ENCODE peak calls at places on chromosomes 1 and 21, in five cellular contexts. I, X, O, P and D are unnamed samples. For H3K9me3, the result is how much of the 10 kb centered on the place peaks cover.

GRCh38 chr1:7420098-7420445 is 351.0 kb upstream of the VAMP3 start:
- DNase-seq in I (peak), X (peak), O (peak), P (peak), D (no peak)

GRCh38 chr1:24317081-24317480 is 2.1 kb upstream of the GRHL3 start:
- DNase-seq in I (no peak), X (no peak), O (no peak), P (no peak), D (no peak)

GRCh38 chr1:226097866-226098625 is 35.5 kb downstream of the H3-3A start:
- DNase-seq in I (no peak), X (no peak), O (no peak), P (no peak), D (no peak)

GRCh38 chr21:26769613-26770188 is 75.5 kb downstream of the ADAMTS1 start:
- DNase-seq in I (no peak), X (no peak), O (no peak), P (no peak), D (no peak)

GRCh38 chr21:33655591-33656221 is 13.4 kb downstream of the ITSN1 start:
- DNase-seq in I (no peak), X (no peak), O (no peak), P (peak), D (no peak)

GRCh38 chr1:34928066-34928864 is 1.2 kb downstream of the DLGAP3 start:
- DNase-seq in I (no peak), X (no peak), O (no peak), P (no peak), D (no peak)

GRCh38 chr1:200180821-200181220 is 153.3 kb downstream of the NR5A2 start:
- DNase-seq in I (peak), X (no peak), O (no peak), P (no peak), D (no peak)

GRCh38 chr1:39337067-39337466 is 132.6 kb downstream of the MACF1 start:
- DNase-seq in I (no peak), X (no peak), O (no peak), P (no peak), D (no peak)

GRCh38 chr1:61070054-61070453 is 12.3 kb upstream of the NFIA start:
- DNase-seq in I (no peak), X (no peak), O (no peak), P (no peak), D (no peak)

GRCh38 chr1:94887603-94888171 is 39.2 kb downstream of the CNN3 start:
- DNase-seq in I (no peak), X (no peak), O (no peak), P (no peak), D (no peak)

GRCh38 chr1:85628791-85629531 is 48.4 kb downstream of the CCN1 start:
- DNase-seq in I (peak), X (peak), O (no peak), P (peak), D (no peak)

GRCh38 chr1:205373022-205373421 is 16.3 kb upstream of the KLHDC8A start:
- DNase-seq in I (no peak), X (no peak), O (no peak), P (no peak), D (no peak)

GRCh38 chr1:230808268-230808872 is 60.0 kb downstream of the C1orf198 start:
- DNase-seq in I (no peak), X (no peak), O (no peak), P (no peak), D (no peak)

GRCh38 chr1:219031821-219032220 is 141.9 kb upstream of the LYPLAL1 start:
- DNase-seq in I (no peak), X (no peak), O (no peak), P (no peak), D (no peak)

GRCh38 chr1:88985033-88985432 is 7.4 kb downstream of the KYAT3 start:
- DNase-seq in I (no peak), X (no peak), O (peak), P (peak), D (no peak)

GRCh38 chr1:234681990-234682389 is 72.0 kb upstream of the IRF2BP2 start:
- DNase-seq in I (no peak), X (no peak), O (no peak), P (no peak), D (no peak)

GRCh38 chr1:79497193-79497773 is 490.8 kb upstream of the ADGRL4 start:
- DNase-seq in I (no peak), X (no peak), O (no peak), P (no peak), D (no peak)

GRCh38 chr21:44058981-44059380 is 46.9 kb downstream of the TRAPPC10 start:
- DNase-seq in I (no peak), X (no peak), O (no peak), P (no peak), D (no peak)

GRCh38 chr21:44058652-44058964 is 46.5 kb downstream of the TRAPPC10 start:
- DNase-seq in I (no peak), X (no peak), O (no peak), P (no peak), D (no peak)

GRCh38 chr21:44057055-44057454 is 44.9 kb downstream of the TRAPPC10 start:
- DNase-seq in I (no peak), X (no peak), O (no peak), P (no peak), D (no peak)

GRCh38 chr21:44059710-44060109 is 47.5 kb upstream of the PWP2 start:
- DNase-seq in I (no peak), X (no peak), O (no peak), P (peak), D (no peak)

GRCh38 chr21:44057960-44058651 is 46.0 kb downstream of the TRAPPC10 start:
- DNase-seq in I (no peak), X (no peak), O (no peak), P (peak), D (no peak)
- TF ChIP-seq POLR2A in I (no peak), X (no peak), O (no peak), P (no peak), D (no peak)

GRCh38 chr1:232754930-232755329 is 50.3 kb upstream of the MAP10 start:
- DNase-seq in I (no peak), X (no peak), O (no peak), P (no peak), D (no peak)
- H3K9me3 ChIP-seq in I (under half), X (under half), O (under half), P (under half), D (under half)

GRCh38 chr1:2188336-2188735 is 6.2 kb downstream of the FAAP20 start:
- DNase-seq in I (no peak), X (no peak), O (no peak), P (no peak), D (no peak)

GRCh38 chr1:2187619-2188018 is 7.0 kb downstream of the FAAP20 start:
- DNase-seq in I (no peak), X (no peak), O (no peak), P (no peak), D (no peak)

GRCh38 chr1:2189459-2190425 is 4.8 kb downstream of the FAAP20 start:
- DNase-seq in I (peak), X (peak), O (peak), P (peak), D (peak)

GRCh38 chr1:2192031-2192995 is 2.3 kb downstream of the FAAP20 start:
- DNase-seq in I (no peak), X (no peak), O (peak), P (peak), D (no peak)

DNA sequence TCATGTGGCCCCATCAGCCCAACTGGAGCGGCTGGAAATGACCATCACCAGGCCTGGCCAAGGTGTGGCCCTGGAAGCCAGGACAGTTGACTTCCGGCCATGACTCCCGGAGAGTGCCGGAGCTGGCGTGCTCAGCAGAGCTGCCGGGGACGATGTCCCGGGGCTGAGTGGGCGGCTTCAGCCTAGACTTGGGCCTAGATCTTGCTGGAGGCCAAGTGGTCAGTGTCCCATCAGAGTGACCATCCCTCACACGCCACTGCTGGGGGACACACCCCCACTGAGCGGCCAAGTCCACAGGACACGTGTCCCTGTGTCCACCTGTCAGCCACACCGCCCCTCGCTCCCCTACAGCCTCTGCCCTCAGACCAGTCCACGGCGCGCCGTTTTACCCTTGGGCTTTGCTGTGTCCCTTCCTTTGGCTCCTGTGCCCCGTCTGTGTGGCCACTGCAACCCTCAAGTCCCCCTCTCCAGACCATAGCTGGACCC is 4.0 kb downstream of the FAAP20 start:
- DNase-seq in I (no peak), X (no peak), O (no peak), P (no peak), D (no peak)
- H3K4me3 ChIP-seq in I (peak), X (peak), O (peak), P (no peak), D (peak)

GRCh38 chr1:98991127-98992003 is 13.3 kb downstream of the PLPPR5 start:
- DNase-seq in I (no peak), X (no peak), O (no peak), P (no peak), D (no peak)
- TF ChIP-seq POLR2A in I (no peak), X (no peak), O (no peak), P (no peak), D (no peak)

GRCh38 chr1:71088645-71089287 is 7.9 kb upstream of the ZRANB2 start:
- DNase-seq in I (no peak), X (no peak), O (no peak), P (no peak), D (no peak)
- H3K9me3 ChIP-seq in I (under half), X (under half), O (under half), P (under half), D (under half)

DNA sequence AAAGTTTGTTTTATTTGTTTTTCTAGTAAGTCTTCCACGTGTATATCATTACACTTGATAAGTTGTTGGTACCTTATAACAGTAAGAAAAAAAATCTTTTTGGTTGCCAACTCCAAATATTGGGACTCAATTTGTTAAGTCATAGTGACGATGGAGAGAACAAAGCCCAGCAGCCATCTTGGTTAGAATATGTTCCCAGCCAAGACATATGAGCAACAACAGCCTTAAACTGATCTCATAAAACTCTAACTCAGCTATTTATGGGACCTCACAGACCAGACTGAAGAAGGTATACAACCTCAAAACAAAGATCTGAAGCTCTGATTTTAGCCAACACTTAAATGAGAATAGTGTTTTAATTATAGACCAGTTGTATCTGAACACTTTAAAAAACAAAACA is 281.3 kb downstream of the VAV3 start:
- DNase-seq in I (no peak), X (no peak), O (no peak), P (no peak), D (no peak)
- H3K4me3 ChIP-seq in I (no peak), X (no peak), O (no peak), P (no peak), D (no peak)

DNA sequence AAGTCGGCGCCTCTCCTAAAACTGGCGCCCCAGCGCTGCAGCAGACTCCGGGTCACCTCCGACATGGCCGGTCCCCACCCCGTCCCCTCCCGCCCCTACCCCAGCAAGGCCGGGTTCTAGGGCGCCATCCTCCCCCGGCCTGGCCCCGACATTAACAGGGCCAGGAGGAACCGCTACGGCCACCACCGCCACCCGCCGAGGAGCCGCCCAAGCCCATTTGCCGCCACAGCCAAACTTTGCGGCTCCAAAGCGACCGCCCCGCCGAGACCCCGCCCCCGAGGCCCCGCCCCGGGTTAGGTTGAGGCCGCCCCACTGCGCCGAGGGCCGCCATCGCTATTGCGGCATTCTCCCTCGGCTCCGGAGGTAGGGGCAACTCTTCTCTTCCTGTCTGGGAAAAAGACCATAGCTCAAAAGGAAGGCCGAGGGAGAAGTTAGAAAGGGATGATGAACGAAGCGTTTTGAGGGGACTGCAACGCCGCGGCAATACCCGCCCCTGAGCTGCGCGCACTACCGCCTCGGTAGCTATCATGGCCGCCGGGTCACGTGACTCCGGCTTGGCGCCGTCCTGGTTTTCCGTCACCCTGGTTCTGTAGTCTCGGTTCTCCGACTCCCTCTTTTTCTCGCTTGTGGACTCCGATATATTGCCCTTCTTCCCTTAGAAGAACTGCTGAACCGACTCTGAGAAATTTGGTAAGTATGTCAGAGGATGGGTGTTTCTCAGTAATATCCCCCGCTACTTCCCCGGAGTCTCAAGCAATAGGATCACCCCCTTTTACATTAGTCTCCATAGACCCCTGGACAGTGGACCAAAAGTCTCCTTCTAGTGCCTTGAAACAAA is at the start of the genes AIDA and BROX:
- DNase-seq in I (peak), X (peak), O (peak), P (peak), D (peak)
- TF ChIP-seq POLR2A in I (peak), X (no peak), O (no peak), P (peak), D (peak)

DNA sequence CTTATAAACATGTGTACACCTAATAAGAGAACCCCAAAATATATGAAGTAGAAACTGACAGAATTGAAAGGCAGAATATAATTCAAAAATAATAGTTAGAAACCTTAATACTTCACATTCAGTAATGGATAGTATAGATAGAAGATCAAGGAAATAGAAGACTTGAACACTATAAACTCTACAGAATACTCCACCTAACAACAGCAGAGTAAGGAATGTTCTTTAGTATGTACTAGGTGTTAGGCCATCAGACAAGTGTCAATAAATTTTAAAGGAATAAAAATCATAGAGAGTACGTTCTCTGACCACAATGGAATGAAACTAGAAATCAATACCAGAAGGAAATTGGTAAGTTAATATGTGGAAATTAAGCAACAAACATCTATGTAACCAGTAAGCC is 16.6 kb downstream of the ZNF644 start:
- DNase-seq in I (no peak), X (no peak), O (no peak), P (no peak), D (no peak)
- H3K9me3 ChIP-seq in I (under half), X (under half), O (under half), P (under half), D (under half)

DNA sequence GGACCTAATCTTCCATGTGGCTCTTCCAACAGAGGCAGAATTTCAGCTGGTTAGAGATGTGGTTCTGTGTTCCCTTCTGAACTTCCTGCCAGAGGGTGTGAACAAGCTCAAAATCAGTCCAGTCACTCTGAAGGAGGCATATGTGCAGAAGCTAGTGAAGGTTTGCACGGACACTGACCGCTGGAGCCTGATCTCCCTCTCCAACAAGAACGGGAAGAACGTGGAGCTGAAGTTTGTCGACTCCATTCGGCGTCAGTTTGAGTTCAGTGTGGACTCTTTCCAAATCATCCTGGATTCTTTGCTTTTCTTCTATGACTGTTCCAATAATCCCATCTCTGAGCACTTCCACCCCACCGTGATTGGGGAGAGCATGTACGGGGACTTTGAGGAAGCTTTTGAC is 17.3 kb downstream of the TENT5C start:
- DNase-seq in I (no peak), X (no peak), O (no peak), P (no peak), D (no peak)
- H3K4me3 ChIP-seq in I (no peak), X (no peak), O (no peak), P (no peak), D (no peak)

GRCh38 chr1:116546354-116546977 is 24.4 kb downstream of the CD58 start:
- DNase-seq in I (no peak), X (no peak), O (no peak), P (no peak), D (no peak)
- TF ChIP-seq POLR2A in I (no peak), X (no peak), O (no peak), P (no peak), D (no peak)